ENCODE peak calls at places on chromosomes 6 and 20, in five cellular contexts. One of them, this sample, is unnamed.

GRCh38 chr6:107820571-107821261 is 3.4 kb downstream of the SCML4 start:
- DNase-seq in GM12864: no peak
- DNase-seq in A549: no peak
- DNase-seq in activated B cell treated with CpG ODN at 0.5 μM for 24 hours: no peak
- DNase-seq in glutamatergic neuron: no peak
- DNase-seq in this sample: no peak

GRCh38 chr6:16163535-16164300 is 34.8 kb downstream of the MYLIP start:
- DNase-seq in GM12864: no peak
- DNase-seq in A549: no peak
- DNase-seq in activated B cell treated with CpG ODN at 0.5 μM for 24 hours: no peak
- DNase-seq in glutamatergic neuron: no peak
- DNase-seq in this sample: no peak

GRCh38 chr6:26251354-26252081 is 113.5 kb upstream of the BTN3A2 start:
- DNase-seq in GM12864: peak
- DNase-seq in A549: no peak
- DNase-seq in activated B cell treated with CpG ODN at 0.5 μM for 24 hours: peak
- DNase-seq in glutamatergic neuron: peak
- DNase-seq in this sample: peak

GRCh38 chr6:139003751-139004150 is 15.7 kb upstream of the REPS1 start:
- DNase-seq in GM12864: no peak
- DNase-seq in A549: no peak
- DNase-seq in activated B cell treated with CpG ODN at 0.5 μM for 24 hours: no peak
- DNase-seq in glutamatergic neuron: no peak
- DNase-seq in this sample: no peak

GRCh38 chr20:49542514-49542991 is 25.4 kb downstream of the PTGIS start:
- DNase-seq in GM12864: no peak
- DNase-seq in A549: no peak
- DNase-seq in activated B cell treated with CpG ODN at 0.5 μM for 24 hours: no peak
- DNase-seq in glutamatergic neuron: no peak
- DNase-seq in this sample: no peak

GRCh38 chr20:51311636-51312479 is 230.7 kb downstream of the NFATC2 start:
- DNase-seq in GM12864: no peak
- DNase-seq in A549: no peak
- DNase-seq in activated B cell treated with CpG ODN at 0.5 μM for 24 hours: no peak
- DNase-seq in glutamatergic neuron: no peak
- DNase-seq in this sample: no peak

GRCh38 chr20:63264002-63264401 is 8.6 kb upstream of the ARFGAP1 start:
- DNase-seq in GM12864: no peak
- DNase-seq in A549: no peak
- DNase-seq in activated B cell treated with CpG ODN at 0.5 μM for 24 hours: no peak
- DNase-seq in glutamatergic neuron: no peak
- DNase-seq in this sample: no peak

GRCh38 chr20:63486300-63486855 is 12.5 kb downstream of the EEF1A2 start:
- DNase-seq in GM12864: no peak
- DNase-seq in A549: no peak
- DNase-seq in activated B cell treated with CpG ODN at 0.5 μM for 24 hours: no peak
- DNase-seq in glutamatergic neuron: no peak
- DNase-seq in this sample: no peak

GRCh38 chr6:44002071-44002590 is 125.1 kb downstream of the MRPL14 start:
- DNase-seq in GM12864: no peak
- DNase-seq in A549: peak
- DNase-seq in activated B cell treated with CpG ODN at 0.5 μM for 24 hours: no peak
- DNase-seq in glutamatergic neuron: no peak
- DNase-seq in this sample: no peak

GRCh38 chr6:40409716-40410397 is 177.3 kb downstream of the LRFN2 start:
- DNase-seq in GM12864: no peak
- DNase-seq in A549: no peak
- DNase-seq in activated B cell treated with CpG ODN at 0.5 μM for 24 hours: no peak
- DNase-seq in glutamatergic neuron: no peak
- DNase-seq in this sample: no peak

GRCh38 chr6:47713200-47713599 is 14.8 kb downstream of the ADGRF4 start:
- DNase-seq in GM12864: no peak
- DNase-seq in A549: no peak
- DNase-seq in activated B cell treated with CpG ODN at 0.5 μM for 24 hours: no peak
- DNase-seq in glutamatergic neuron: no peak
- DNase-seq in this sample: no peak

GRCh38 chr20:2865630-2866029 is 7.7 kb upstream of the PTPRA start:
- DNase-seq in GM12864: no peak
- DNase-seq in A549: no peak
- DNase-seq in activated B cell treated with CpG ODN at 0.5 μM for 24 hours: no peak
- DNase-seq in glutamatergic neuron: no peak
- DNase-seq in this sample: no peak

GRCh38 chr6:153084393-153084792 is 46.7 kb downstream of the RGS17 start:
- DNase-seq in GM12864: no peak
- DNase-seq in A549: no peak
- DNase-seq in activated B cell treated with CpG ODN at 0.5 μM for 24 hours: no peak
- DNase-seq in glutamatergic neuron: no peak
- DNase-seq in this sample: no peak

GRCh38 chr20:13302647-13303425 is 81.8 kb downstream of the ISM1 start:
- DNase-seq in GM12864: no peak
- DNase-seq in A549: peak
- DNase-seq in activated B cell treated with CpG ODN at 0.5 μM for 24 hours: no peak
- DNase-seq in glutamatergic neuron: peak
- DNase-seq in this sample: peak

GRCh38 chr20:3190681-3191111 is 13.8 kb downstream of the DDRGK1 start:
- DNase-seq in GM12864: no peak
- DNase-seq in A549: peak
- DNase-seq in activated B cell treated with CpG ODN at 0.5 μM for 24 hours: no peak
- DNase-seq in glutamatergic neuron: no peak
- DNase-seq in this sample: no peak

GRCh38 chr6:135853986-135854385 is 2.5 kb downstream of the PDE7B start:
- DNase-seq in GM12864: no peak
- DNase-seq in A549: no peak
- DNase-seq in activated B cell treated with CpG ODN at 0.5 μM for 24 hours: no peak
- DNase-seq in glutamatergic neuron: no peak
- DNase-seq in this sample: no peak

GRCh38 chr6:168968228-168968627 is 285.4 kb downstream of the THBS2 start:
- DNase-seq in GM12864: peak
- DNase-seq in A549: no peak
- DNase-seq in activated B cell treated with CpG ODN at 0.5 μM for 24 hours: no peak
- DNase-seq in glutamatergic neuron: no peak
- DNase-seq in this sample: no peak

GRCh38 chr6:41071923-41072835 is at the start of gene OARD1:
- DNase-seq in GM12864: peak
- DNase-seq in A549: peak
- DNase-seq in activated B cell treated with CpG ODN at 0.5 μM for 24 hours: peak
- DNase-seq in glutamatergic neuron: peak
- DNase-seq in this sample: peak

GRCh38 chr6:148274809-148275208 is 67.8 kb upstream of the SASH1 start:
- DNase-seq in GM12864: no peak
- DNase-seq in A549: no peak
- DNase-seq in activated B cell treated with CpG ODN at 0.5 μM for 24 hours: no peak
- DNase-seq in glutamatergic neuron: no peak
- DNase-seq in this sample: no peak

GRCh38 chr6:524803-525202 is 132.1 kb downstream of the HUS1B start:
- DNase-seq in GM12864: no peak
- DNase-seq in A549: no peak
- DNase-seq in activated B cell treated with CpG ODN at 0.5 μM for 24 hours: no peak
- DNase-seq in glutamatergic neuron: peak
- DNase-seq in this sample: peak

GRCh38 chr6:42899871-42900270 is 16.0 kb upstream of the PTCRA start:
- DNase-seq in GM12864: no peak
- DNase-seq in A549: no peak
- DNase-seq in activated B cell treated with CpG ODN at 0.5 μM for 24 hours: no peak
- DNase-seq in glutamatergic neuron: no peak
- DNase-seq in this sample: no peak

GRCh38 chr6:70124882-70125535 is 177.9 kb downstream of the COL9A1 start:
- DNase-seq in GM12864: no peak
- DNase-seq in A549: no peak
- DNase-seq in activated B cell treated with CpG ODN at 0.5 μM for 24 hours: no peak
- DNase-seq in glutamatergic neuron: no peak
- DNase-seq in this sample: no peak

GRCh38 chr6:95819939-95820338 is 195.8 kb upstream of the FUT9 start:
- DNase-seq in GM12864: no peak
- DNase-seq in A549: no peak
- DNase-seq in activated B cell treated with CpG ODN at 0.5 μM for 24 hours: no peak
- DNase-seq in glutamatergic neuron: no peak
- DNase-seq in this sample: no peak
- TF ChIP-seq CTCF in GM12864: peak
- TF ChIP-seq CTCF in A549: no peak
- TF ChIP-seq CTCF in activated B cell treated with CpG ODN at 0.5 μM for 24 hours: no peak
- TF ChIP-seq CTCF in glutamatergic neuron: no peak
- TF ChIP-seq CTCF in this sample: peak

DNA sequence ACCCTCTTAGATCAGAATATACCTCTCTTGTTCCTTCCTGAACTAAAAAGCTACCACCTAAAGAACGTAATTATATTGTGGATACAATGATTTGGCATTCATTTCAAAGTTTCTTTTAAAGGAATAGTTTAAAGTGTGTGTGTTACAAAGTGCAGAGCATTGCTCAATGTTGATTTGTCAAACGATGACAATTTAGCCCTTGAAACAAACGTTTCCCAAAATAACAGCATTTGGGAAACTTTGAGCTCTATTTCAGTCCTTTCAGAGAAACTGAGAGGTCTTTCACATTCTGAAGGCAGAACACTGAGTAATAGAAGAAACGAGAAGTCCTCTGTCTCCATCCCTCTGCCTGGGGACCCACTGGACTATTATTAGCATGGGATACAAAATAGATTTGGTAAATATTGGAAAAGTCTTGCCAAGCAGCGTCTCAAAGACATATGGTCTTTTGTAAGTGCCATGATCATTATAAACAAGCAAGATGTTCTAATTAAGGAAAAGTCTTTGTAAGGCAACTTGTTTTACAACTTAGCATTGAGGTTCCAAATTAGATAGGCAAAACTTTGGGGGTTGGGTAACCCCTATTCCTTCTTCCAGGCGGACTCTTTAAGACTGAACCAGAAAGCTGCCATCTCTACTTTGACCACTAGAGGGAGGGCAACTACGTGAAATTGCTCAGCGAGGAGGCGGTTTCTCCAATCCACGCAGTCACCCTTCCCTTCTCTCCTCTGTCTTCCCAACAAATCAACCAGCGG is 208.8 kb downstream of the RNF144B start:
- DNase-seq in GM12864: peak
- DNase-seq in A549: peak
- DNase-seq in activated B cell treated with CpG ODN at 0.5 μM for 24 hours: no peak
- DNase-seq in glutamatergic neuron: peak
- DNase-seq in this sample: peak
- TF ChIP-seq CTCF in GM12864: peak
- TF ChIP-seq CTCF in A549: peak
- TF ChIP-seq CTCF in activated B cell treated with CpG ODN at 0.5 μM for 24 hours: peak
- TF ChIP-seq CTCF in glutamatergic neuron: peak
- TF ChIP-seq CTCF in this sample: peak

DNA sequence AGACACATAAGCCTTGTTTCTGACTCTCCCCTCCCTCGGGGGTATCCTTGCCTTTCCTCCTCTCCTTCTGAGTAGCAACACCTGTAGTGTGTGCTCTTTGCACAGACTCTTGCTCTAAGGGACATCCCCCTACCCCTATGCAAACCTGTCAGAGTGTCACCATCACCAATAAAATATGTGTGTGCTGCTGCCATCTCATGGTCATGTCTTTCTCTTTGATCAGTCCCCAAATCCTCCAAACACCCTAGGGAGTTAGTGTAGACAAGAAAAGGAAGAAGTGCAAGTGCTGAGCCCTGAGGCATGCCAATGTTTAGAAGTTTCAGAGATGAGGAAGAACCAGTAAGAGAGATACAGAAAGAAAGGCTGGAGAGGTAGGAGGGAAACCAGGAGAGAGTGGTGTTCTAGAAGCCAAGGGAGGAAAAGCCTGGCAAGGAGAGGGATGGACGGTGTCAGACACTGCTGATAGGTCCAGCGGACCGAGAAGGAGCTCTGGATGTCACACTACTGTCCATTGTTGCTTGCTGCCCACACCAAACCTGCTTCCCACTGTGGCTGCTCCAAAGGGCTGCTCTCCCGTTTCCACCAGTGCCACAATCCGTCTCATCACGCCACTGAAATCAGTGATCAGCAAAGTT is 16.4 kb downstream of the TRMT6 start:
- DNase-seq in GM12864: no peak
- DNase-seq in A549: peak
- DNase-seq in activated B cell treated with CpG ODN at 0.5 μM for 24 hours: no peak
- DNase-seq in glutamatergic neuron: no peak
- DNase-seq in this sample: peak
- TF ChIP-seq CTCF in GM12864: peak
- TF ChIP-seq CTCF in A549: peak
- TF ChIP-seq CTCF in activated B cell treated with CpG ODN at 0.5 μM for 24 hours: no peak
- TF ChIP-seq CTCF in glutamatergic neuron: no peak
- TF ChIP-seq CTCF in this sample: peak

GRCh38 chr20:18284805-18285533 is 3.4 kb upstream of the ZNF133 start:
- DNase-seq in GM12864: no peak
- DNase-seq in A549: peak
- DNase-seq in activated B cell treated with CpG ODN at 0.5 μM for 24 hours: no peak
- DNase-seq in glutamatergic neuron: no peak
- DNase-seq in this sample: no peak

GRCh38 chr20:18288748-18289705 is 700 bp downstream of the ZNF133 start:
- DNase-seq in GM12864: no peak
- DNase-seq in A549: no peak
- DNase-seq in activated B cell treated with CpG ODN at 0.5 μM for 24 hours: no peak
- DNase-seq in glutamatergic neuron: no peak
- DNase-seq in this sample: no peak

GRCh38 chr20:18287546-18287914 is 797 bp upstream of the ZNF133 start:
- DNase-seq in GM12864: no peak
- DNase-seq in A549: no peak
- DNase-seq in activated B cell treated with CpG ODN at 0.5 μM for 24 hours: no peak
- DNase-seq in glutamatergic neuron: peak
- DNase-seq in this sample: no peak

DNA sequence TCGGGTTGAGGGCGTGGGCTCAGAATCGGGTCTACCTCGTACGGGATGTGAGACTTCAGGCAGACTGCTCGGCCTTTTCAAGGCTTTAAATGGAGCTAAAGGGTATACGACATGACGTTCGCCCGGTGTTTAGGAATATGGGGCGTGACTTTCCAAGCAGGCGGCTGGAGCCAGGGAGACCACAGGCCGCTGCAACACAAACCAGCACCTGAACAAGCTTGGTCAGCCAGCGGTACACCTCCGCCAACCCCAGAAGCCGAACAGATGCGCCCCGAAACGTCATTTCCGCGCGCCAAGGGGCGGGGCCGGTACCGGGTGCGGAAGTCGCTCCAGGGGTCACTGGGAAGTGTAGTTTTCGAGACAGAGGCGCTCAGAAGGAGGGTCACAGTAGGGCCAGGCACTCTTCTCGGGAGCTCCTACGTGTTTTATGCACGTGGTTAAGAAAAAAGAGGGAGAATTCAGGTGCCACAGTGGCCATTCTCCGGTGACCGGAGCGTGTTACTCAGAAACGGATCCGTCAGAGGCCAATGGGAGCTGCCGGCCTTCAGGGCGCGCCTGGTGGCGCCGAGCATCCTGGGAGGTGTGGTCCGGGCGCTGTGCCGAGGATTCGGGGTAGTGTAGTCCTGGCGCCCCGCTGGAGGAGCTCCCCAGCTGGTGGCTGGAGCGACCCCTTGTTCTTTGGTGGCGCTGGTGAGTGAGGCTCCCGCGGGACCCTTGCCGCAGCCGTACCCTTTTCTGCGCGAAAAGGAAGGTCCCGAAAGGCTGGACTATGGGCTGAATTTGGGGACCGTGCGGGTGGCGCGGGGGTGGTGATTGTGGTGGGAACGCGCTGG is at the start of gene ZNF133:
- DNase-seq in GM12864: peak
- DNase-seq in A549: peak
- DNase-seq in activated B cell treated with CpG ODN at 0.5 μM for 24 hours: peak
- DNase-seq in glutamatergic neuron: peak
- DNase-seq in this sample: peak
- TF ChIP-seq CTCF in GM12864: no peak
- TF ChIP-seq CTCF in A549: no peak
- TF ChIP-seq CTCF in activated B cell treated with CpG ODN at 0.5 μM for 24 hours: no peak
- TF ChIP-seq CTCF in glutamatergic neuron: no peak
- TF ChIP-seq CTCF in this sample: peak